ENCODE peak calls at places on chromosomes 12 and 14, in six cellular contexts. One of them, this sample, is unnamed.

GRCh38 chr14:105931808-105932483 is 405.6 kb downstream of the TMEM121 start:
- DNase-seq in fibroblast of lung: no peak
- DNase-seq in MM.1S: no peak
- DNase-seq in A549: peak; percentile 36
- DNase-seq in fibroblast of pulmonary artery: no peak
- DNase-seq in sigmoid colon: no peak
- DNase-seq in this sample: peak; percentile 61

GRCh38 chr12:24069532-24070395 is 120.3 kb upstream of the SOX5 start:
- DNase-seq in fibroblast of lung: peak; percentile 67
- DNase-seq in MM.1S: no peak
- DNase-seq in A549: no peak
- DNase-seq in fibroblast of pulmonary artery: peak; percentile 16
- DNase-seq in sigmoid colon: no peak
- DNase-seq in this sample: no peak

GRCh38 chr12:59664495-59664894 is 68.7 kb downstream of the SLC16A7 start:
- DNase-seq in fibroblast of lung: no peak
- DNase-seq in MM.1S: no peak
- DNase-seq in A549: no peak
- DNase-seq in fibroblast of pulmonary artery: no peak
- DNase-seq in sigmoid colon: no peak
- DNase-seq in this sample: no peak

GRCh38 chr12:121522962-121523361 is 57.9 kb downstream of the KDM2B start:
- DNase-seq in fibroblast of lung: no peak
- DNase-seq in MM.1S: no peak
- DNase-seq in A549: no peak
- DNase-seq in fibroblast of pulmonary artery: no peak
- DNase-seq in sigmoid colon: no peak
- DNase-seq in this sample: peak; percentile 89

GRCh38 chr12:54140958-54141388 is 47.8 kb downstream of the SMUG1 start:
- DNase-seq in fibroblast of lung: no peak
- DNase-seq in MM.1S: no peak
- DNase-seq in A549: no peak
- DNase-seq in fibroblast of pulmonary artery: no peak
- DNase-seq in sigmoid colon: no peak
- DNase-seq in this sample: no peak

GRCh38 chr12:44500423-44500822 is 375.7 kb downstream of the NELL2 start:
- DNase-seq in fibroblast of lung: no peak
- DNase-seq in MM.1S: no peak
- DNase-seq in A549: no peak
- DNase-seq in fibroblast of pulmonary artery: no peak
- DNase-seq in sigmoid colon: peak; percentile 59
- DNase-seq in this sample: no peak

GRCh38 chr14:85531141-85531593 is 1.2 kb downstream of the FLRT2 start:
- DNase-seq in fibroblast of lung: peak; percentile 80
- DNase-seq in MM.1S: no peak
- DNase-seq in A549: peak; percentile 15
- DNase-seq in fibroblast of pulmonary artery: peak; percentile 82
- DNase-seq in sigmoid colon: peak; percentile 66
- DNase-seq in this sample: no peak

GRCh38 chr12:131720921-131721320 is 10.0 kb downstream of the SFSWAP start:
- DNase-seq in fibroblast of lung: peak; percentile 3
- DNase-seq in MM.1S: no peak
- DNase-seq in A549: no peak
- DNase-seq in fibroblast of pulmonary artery: no peak
- DNase-seq in sigmoid colon: no peak
- DNase-seq in this sample: no peak

GRCh38 chr14:98889107-98889835 is 382.7 kb downstream of the BCL11B start:
- DNase-seq in fibroblast of lung: no peak
- DNase-seq in MM.1S: no peak
- DNase-seq in A549: no peak
- DNase-seq in fibroblast of pulmonary artery: no peak
- DNase-seq in sigmoid colon: no peak
- DNase-seq in this sample: no peak

GRCh38 chr12:26153421-26154154 is 28.8 kb upstream of the BHLHE41 start:
- DNase-seq in fibroblast of lung: peak; percentile 94
- DNase-seq in MM.1S: peak; percentile 29
- DNase-seq in A549: peak; percentile 55
- DNase-seq in fibroblast of pulmonary artery: peak; percentile 95
- DNase-seq in sigmoid colon: no peak
- DNase-seq in this sample: no peak

GRCh38 chr12:14771651-14772137 is 31.6 kb downstream of the WBP11 start:
- DNase-seq in fibroblast of lung: no peak
- DNase-seq in MM.1S: peak; percentile 30
- DNase-seq in A549: no peak
- DNase-seq in fibroblast of pulmonary artery: no peak
- DNase-seq in sigmoid colon: no peak
- DNase-seq in this sample: peak; percentile 73

GRCh38 chr14:103849151-103850013 is 2.0 kb upstream of the PPP1R13B start:
- DNase-seq in fibroblast of lung: no peak
- DNase-seq in MM.1S: no peak
- DNase-seq in A549: no peak
- DNase-seq in fibroblast of pulmonary artery: no peak
- DNase-seq in sigmoid colon: peak; percentile 60
- DNase-seq in this sample: no peak

GRCh38 chr14:96221841-96222240 is 17.2 kb downstream of the BDKRB2 start:
- DNase-seq in fibroblast of lung: no peak
- DNase-seq in MM.1S: no peak
- DNase-seq in A549: no peak
- DNase-seq in fibroblast of pulmonary artery: no peak
- DNase-seq in sigmoid colon: no peak
- DNase-seq in this sample: no peak

GRCh38 chr14:60184597-60185555 is 19.7 kb upstream of the DHRS7 start:
- DNase-seq in fibroblast of lung: peak; percentile 9
- DNase-seq in MM.1S: no peak
- DNase-seq in A549: no peak
- DNase-seq in fibroblast of pulmonary artery: no peak
- DNase-seq in sigmoid colon: no peak
- DNase-seq in this sample: no peak

GRCh38 chr14:33851931-33852330 is 98.9 kb downstream of the EGLN3 start:
- DNase-seq in fibroblast of lung: no peak
- DNase-seq in MM.1S: no peak
- DNase-seq in A549: no peak
- DNase-seq in fibroblast of pulmonary artery: no peak
- DNase-seq in sigmoid colon: no peak
- DNase-seq in this sample: no peak

GRCh38 chr14:96638041-96638855 is 136.1 kb downstream of the PAPOLA start:
- DNase-seq in fibroblast of lung: no peak
- DNase-seq in MM.1S: no peak
- DNase-seq in A549: no peak
- DNase-seq in fibroblast of pulmonary artery: no peak
- DNase-seq in sigmoid colon: no peak
- DNase-seq in this sample: no peak

GRCh38 chr14:89386214-89386886 is 30.7 kb downstream of the FOXN3 start:
- DNase-seq in fibroblast of lung: peak; percentile 32
- DNase-seq in MM.1S: no peak
- DNase-seq in A549: no peak
- DNase-seq in fibroblast of pulmonary artery: no peak
- DNase-seq in sigmoid colon: peak; percentile 54
- DNase-seq in this sample: peak; percentile 76

GRCh38 chr12:119683413-119683812 is 15.5 kb downstream of the PRKAB1 start:
- DNase-seq in fibroblast of lung: peak; percentile 33
- DNase-seq in MM.1S: no peak
- DNase-seq in A549: no peak
- DNase-seq in fibroblast of pulmonary artery: peak; percentile 35
- DNase-seq in sigmoid colon: no peak
- DNase-seq in this sample: no peak

GRCh38 chr12:76284816-76285750 is 63.1 kb downstream of the BBS10 start:
- DNase-seq in fibroblast of lung: peak; percentile 77
- DNase-seq in MM.1S: no peak
- DNase-seq in A549: no peak
- DNase-seq in fibroblast of pulmonary artery: no peak
- DNase-seq in sigmoid colon: no peak
- DNase-seq in this sample: no peak

GRCh38 chr12:52615912-52616311 is 2.4 kb downstream of the KRT73 start:
- DNase-seq in fibroblast of lung: no peak
- DNase-seq in MM.1S: no peak
- DNase-seq in A549: no peak
- DNase-seq in fibroblast of pulmonary artery: no peak
- DNase-seq in sigmoid colon: no peak
- DNase-seq in this sample: no peak

GRCh38 chr12:117309276-117309885 is 52.0 kb downstream of the NOS1 start:
- DNase-seq in fibroblast of lung: no peak
- DNase-seq in MM.1S: no peak
- DNase-seq in A549: no peak
- DNase-seq in fibroblast of pulmonary artery: no peak
- DNase-seq in sigmoid colon: no peak
- DNase-seq in this sample: no peak

GRCh38 chr12:6767592-6768384 is 1.6 kb downstream of the PTMS start:
- DNase-seq in fibroblast of lung: no peak
- DNase-seq in MM.1S: no peak
- DNase-seq in A549: no peak
- DNase-seq in fibroblast of pulmonary artery: peak; percentile 28
- DNase-seq in sigmoid colon: no peak
- DNase-seq in this sample: no peak

GRCh38 chr12:121263206-121263605 is 33.3 kb downstream of the CAMKK2 start:
- DNase-seq in fibroblast of lung: no peak
- DNase-seq in MM.1S: no peak
- DNase-seq in A549: no peak
- DNase-seq in fibroblast of pulmonary artery: no peak
- DNase-seq in sigmoid colon: no peak
- DNase-seq in this sample: no peak

DNA sequence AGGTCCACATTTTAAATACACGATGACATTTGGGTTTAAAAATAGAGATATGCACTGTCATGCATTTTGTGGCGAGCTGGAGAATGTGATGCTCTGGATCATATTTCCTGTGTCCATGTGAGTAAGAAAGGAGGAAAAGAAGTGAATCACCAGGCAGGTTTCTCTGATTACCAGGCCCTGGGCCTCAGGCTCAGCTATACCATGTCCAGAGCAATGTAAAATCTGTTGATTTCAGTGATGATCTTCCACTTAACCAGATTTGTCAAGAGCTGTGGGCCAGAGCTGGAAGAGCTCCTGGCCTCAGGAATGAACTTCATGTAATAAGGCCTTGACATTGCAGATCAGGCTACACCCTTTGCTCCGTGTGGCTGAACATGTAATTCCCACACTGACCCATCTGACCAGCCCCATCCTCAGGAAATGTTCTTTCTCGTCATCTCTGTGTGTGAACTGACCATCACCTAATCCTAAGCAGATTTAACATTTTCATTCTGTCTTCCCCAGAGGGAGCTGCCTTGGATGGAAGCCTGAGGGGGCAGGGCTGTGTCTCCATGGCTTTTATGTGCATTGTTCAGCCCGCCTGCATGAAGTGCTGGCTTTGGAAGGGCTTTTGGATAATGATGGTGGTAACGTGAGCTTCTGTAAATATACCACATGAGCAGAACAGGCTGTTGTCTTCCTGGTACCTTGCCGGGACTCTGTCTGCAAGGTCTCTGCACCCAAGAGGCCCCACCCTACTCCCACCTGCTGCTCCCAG is 54.5 kb downstream of the CRACR2A start:
- DNase-seq in fibroblast of lung: peak; percentile 87
- DNase-seq in MM.1S: no peak
- DNase-seq in A549: no peak
- DNase-seq in fibroblast of pulmonary artery: peak; percentile 87
- DNase-seq in sigmoid colon: no peak
- DNase-seq in this sample: no peak
- H3K4me3 ChIP-seq in fibroblast of lung: no peak overlapping the region
- H3K4me3 ChIP-seq in MM.1S: no peak overlapping the region
- H3K4me3 ChIP-seq in A549: no peak overlapping the region
- H3K4me3 ChIP-seq in fibroblast of pulmonary artery: no peak overlapping the region
- H3K4me3 ChIP-seq in sigmoid colon: no peak overlapping the region
- H3K4me3 ChIP-seq in this sample: no peak overlapping the region

GRCh38 chr12:56122637-56123036 is 4.6 kb downstream of the ZC3H10 start:
- DNase-seq in fibroblast of lung: no peak
- DNase-seq in MM.1S: no peak
- DNase-seq in A549: no peak
- DNase-seq in fibroblast of pulmonary artery: no peak
- DNase-seq in sigmoid colon: no peak
- DNase-seq in this sample: no peak
- TF ChIP-seq CTCF in fibroblast of lung: no peak
- TF ChIP-seq CTCF in MM.1S: no peak
- TF ChIP-seq CTCF in A549: no peak
- TF ChIP-seq CTCF in fibroblast of pulmonary artery: no peak
- TF ChIP-seq CTCF in sigmoid colon: no peak
- TF ChIP-seq CTCF in this sample: no peak

GRCh38 chr12:18145924-18146323 is 55.9 kb upstream of the RERGL start:
- DNase-seq in fibroblast of lung: peak; percentile 70
- DNase-seq in MM.1S: no peak
- DNase-seq in A549: no peak
- DNase-seq in fibroblast of pulmonary artery: peak; percentile 80
- DNase-seq in sigmoid colon: no peak
- DNase-seq in this sample: no peak

GRCh38 chr12:18151036-18151435 is 61.0 kb upstream of the RERGL start:
- DNase-seq in fibroblast of lung: no peak
- DNase-seq in MM.1S: no peak
- DNase-seq in A549: no peak
- DNase-seq in fibroblast of pulmonary artery: peak; percentile 69
- DNase-seq in sigmoid colon: no peak
- DNase-seq in this sample: no peak

GRCh38 chr12:18153826-18154225 is 63.8 kb upstream of the RERGL start:
- DNase-seq in fibroblast of lung: no peak
- DNase-seq in MM.1S: no peak
- DNase-seq in A549: no peak
- DNase-seq in fibroblast of pulmonary artery: no peak
- DNase-seq in sigmoid colon: no peak
- DNase-seq in this sample: no peak

GRCh38 chr12:18146375-18146774 is 56.4 kb upstream of the RERGL start:
- DNase-seq in fibroblast of lung: peak; percentile 68
- DNase-seq in MM.1S: no peak
- DNase-seq in A549: no peak
- DNase-seq in fibroblast of pulmonary artery: peak; percentile 73
- DNase-seq in sigmoid colon: no peak
- DNase-seq in this sample: no peak

DNA sequence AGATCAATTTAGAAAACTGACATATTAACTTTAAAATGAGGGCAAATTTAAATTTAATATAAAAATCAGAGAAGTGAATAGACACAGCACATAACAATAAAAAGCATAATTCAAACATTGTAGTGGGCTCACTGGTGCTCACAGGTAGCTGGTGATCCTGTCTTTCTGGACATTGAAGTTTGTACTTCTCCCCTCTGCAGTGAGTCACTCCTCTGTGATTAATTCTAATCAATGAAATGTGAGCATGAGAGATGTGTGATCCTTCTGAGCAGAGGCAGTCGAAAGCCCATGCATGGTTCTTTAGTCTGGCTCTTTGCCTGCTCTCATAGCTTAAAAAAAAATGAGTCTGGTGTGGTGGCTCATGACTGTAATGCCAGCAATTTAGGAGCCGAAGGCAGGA is 59.0 kb upstream of the RERGL start:
- DNase-seq in fibroblast of lung: no peak
- DNase-seq in MM.1S: no peak
- DNase-seq in A549: no peak
- DNase-seq in fibroblast of pulmonary artery: no peak
- DNase-seq in sigmoid colon: no peak
- DNase-seq in this sample: no peak
- H3K4me3 ChIP-seq in fibroblast of lung: no peak overlapping the region
- H3K4me3 ChIP-seq in MM.1S: no peak overlapping the region
- H3K4me3 ChIP-seq in A549: no peak overlapping the region
- H3K4me3 ChIP-seq in fibroblast of pulmonary artery: no peak overlapping the region
- H3K4me3 ChIP-seq in sigmoid colon: no peak overlapping the region
- H3K4me3 ChIP-seq in this sample: no peak overlapping the region

DNA sequence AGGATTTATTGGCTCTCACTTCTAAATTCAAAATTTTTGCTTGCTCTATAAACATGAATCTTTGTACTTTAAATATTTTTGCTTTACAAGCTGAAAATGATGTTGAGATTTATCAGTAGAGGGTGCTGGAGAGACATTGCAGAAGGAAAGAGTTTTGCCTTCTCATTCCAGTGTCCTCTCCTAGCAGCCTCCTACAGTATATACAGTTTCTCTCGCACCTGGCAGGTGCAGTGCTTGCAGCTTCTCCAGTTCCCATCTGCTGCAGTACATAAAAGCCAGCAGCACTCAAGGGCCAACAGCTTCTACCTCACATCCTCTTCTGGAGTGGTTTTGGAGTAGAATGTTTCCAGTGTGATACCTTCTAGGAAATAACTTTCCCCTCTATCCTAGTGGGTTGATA is 601.8 kb upstream of the ATXN7L3B start:
- DNase-seq in fibroblast of lung: no peak
- DNase-seq in MM.1S: peak; percentile 27
- DNase-seq in A549: no peak
- DNase-seq in fibroblast of pulmonary artery: no peak
- DNase-seq in sigmoid colon: no peak
- DNase-seq in this sample: no peak
- TF ChIP-seq CTCF in fibroblast of lung: no peak
- TF ChIP-seq CTCF in MM.1S: peak; percentile 47
- TF ChIP-seq CTCF in A549: peak; percentile 80
- TF ChIP-seq CTCF in fibroblast of pulmonary artery: no peak
- TF ChIP-seq CTCF in sigmoid colon: no peak
- TF ChIP-seq CTCF in this sample: no peak

This sample was measured in GM12865.